ENCODE peak calls at places on chromosome 21, in five cellular contexts. One of them, this sample, is unnamed.
A peak's percentile ranks its signal among the peaks of the same experiment; 100 is the strongest.

GRCh38 chr21:34946385-34947121 is 102.5 kb downstream of the RUNX1 start:
- DNase-seq in cardiac muscle cell: no peak
- DNase-seq in HT1080: no peak
- DNase-seq in BJ: no peak
- DNase-seq in stimulated activated CD8-positive, alpha-beta memory T cell treated with anti-CD3 and anti-CD28 coated beads, Interleukin-15, amount 100 ng/mL, for 24 hours: no peak
- DNase-seq in this sample: no peak

GRCh38 chr21:38048241-38048640 is 132.0 kb upstream of the KCNJ6 start:
- DNase-seq in cardiac muscle cell: no peak
- DNase-seq in HT1080: no peak
- DNase-seq in BJ: no peak
- DNase-seq in stimulated activated CD8-positive, alpha-beta memory T cell treated with anti-CD3 and anti-CD28 coated beads, Interleukin-15, amount 100 ng/mL, for 24 hours: no peak
- DNase-seq in this sample: no peak

GRCh38 chr21:33760641-33761103 is 118.4 kb downstream of the ITSN1 start:
- DNase-seq in cardiac muscle cell: no peak
- DNase-seq in HT1080: peak; percentile 48
- DNase-seq in BJ: peak; percentile 76
- DNase-seq in stimulated activated CD8-positive, alpha-beta memory T cell treated with anti-CD3 and anti-CD28 coated beads, Interleukin-15, amount 100 ng/mL, for 24 hours: no peak
- DNase-seq in this sample: no peak

GRCh38 chr21:34008618-34009017 is 64.8 kb upstream of the MRPS6 start:
- DNase-seq in cardiac muscle cell: no peak
- DNase-seq in HT1080: peak; percentile 31
- DNase-seq in BJ: no peak
- DNase-seq in stimulated activated CD8-positive, alpha-beta memory T cell treated with anti-CD3 and anti-CD28 coated beads, Interleukin-15, amount 100 ng/mL, for 24 hours: no peak
- DNase-seq in this sample: no peak

GRCh38 chr21:37564924-37565529 is 198.5 kb downstream of the DYRK1A start:
- DNase-seq in cardiac muscle cell: no peak
- DNase-seq in HT1080: peak; percentile 59
- DNase-seq in BJ: no peak
- DNase-seq in stimulated activated CD8-positive, alpha-beta memory T cell treated with anti-CD3 and anti-CD28 coated beads, Interleukin-15, amount 100 ng/mL, for 24 hours: no peak
- DNase-seq in this sample: no peak

GRCh38 chr21:42595281-42596187 is 57.9 kb upstream of the PDE9A start:
- DNase-seq in cardiac muscle cell: no peak
- DNase-seq in HT1080: no peak
- DNase-seq in BJ: no peak
- DNase-seq in stimulated activated CD8-positive, alpha-beta memory T cell treated with anti-CD3 and anti-CD28 coated beads, Interleukin-15, amount 100 ng/mL, for 24 hours: no peak
- DNase-seq in this sample: no peak

GRCh38 chr21:27802816-27803475 is 836.1 kb upstream of the ADAMTS5 start:
- DNase-seq in cardiac muscle cell: peak; percentile 52
- DNase-seq in HT1080: peak; percentile 58
- DNase-seq in BJ: no peak
- DNase-seq in stimulated activated CD8-positive, alpha-beta memory T cell treated with anti-CD3 and anti-CD28 coated beads, Interleukin-15, amount 100 ng/mL, for 24 hours: no peak
- DNase-seq in this sample: no peak

GRCh38 chr21:42009018-42009830 is 936 bp downstream of the ZBTB21 start:
- DNase-seq in cardiac muscle cell: peak; percentile 62
- DNase-seq in HT1080: peak; percentile 29
- DNase-seq in BJ: no peak
- DNase-seq in stimulated activated CD8-positive, alpha-beta memory T cell treated with anti-CD3 and anti-CD28 coated beads, Interleukin-15, amount 100 ng/mL, for 24 hours: peak; percentile 25
- DNase-seq in this sample: peak; percentile 52

GRCh38 chr21:42171091-42172053 is 47.6 kb upstream of the ABCG1 start:
- DNase-seq in cardiac muscle cell: no peak
- DNase-seq in HT1080: no peak
- DNase-seq in BJ: no peak
- DNase-seq in stimulated activated CD8-positive, alpha-beta memory T cell treated with anti-CD3 and anti-CD28 coated beads, Interleukin-15, amount 100 ng/mL, for 24 hours: no peak
- DNase-seq in this sample: no peak

GRCh38 chr21:44951186-44951915 is 11.5 kb downstream of the SLX9 start:
- DNase-seq in cardiac muscle cell: no peak
- DNase-seq in HT1080: no peak
- DNase-seq in BJ: no peak
- DNase-seq in stimulated activated CD8-positive, alpha-beta memory T cell treated with anti-CD3 and anti-CD28 coated beads, Interleukin-15, amount 100 ng/mL, for 24 hours: no peak
- DNase-seq in this sample: no peak

GRCh38 chr21:37071561-37072238 is 1.2 kb downstream of the PIGP start:
- DNase-seq in cardiac muscle cell: peak; percentile 1
- DNase-seq in HT1080: peak; percentile 23
- DNase-seq in BJ: peak; percentile 27
- DNase-seq in stimulated activated CD8-positive, alpha-beta memory T cell treated with anti-CD3 and anti-CD28 coated beads, Interleukin-15, amount 100 ng/mL, for 24 hours: no peak
- DNase-seq in this sample: no peak

GRCh38 chr21:26041441-26042180 is 129.0 kb downstream of the APP start:
- DNase-seq in cardiac muscle cell: no peak
- DNase-seq in HT1080: peak; percentile 76
- DNase-seq in BJ: no peak
- DNase-seq in stimulated activated CD8-positive, alpha-beta memory T cell treated with anti-CD3 and anti-CD28 coated beads, Interleukin-15, amount 100 ng/mL, for 24 hours: no peak
- DNase-seq in this sample: no peak

GRCh38 chr21:42043961-42044360 is 27.2 kb upstream of the UMODL1 start:
- DNase-seq in cardiac muscle cell: no peak
- DNase-seq in HT1080: no peak
- DNase-seq in BJ: no peak
- DNase-seq in stimulated activated CD8-positive, alpha-beta memory T cell treated with anti-CD3 and anti-CD28 coated beads, Interleukin-15, amount 100 ng/mL, for 24 hours: no peak
- DNase-seq in this sample: no peak

GRCh38 chr21:37656899-37657298 is 259.4 kb downstream of the KCNJ6 start:
- DNase-seq in cardiac muscle cell: no peak
- DNase-seq in HT1080: no peak
- DNase-seq in BJ: no peak
- DNase-seq in stimulated activated CD8-positive, alpha-beta memory T cell treated with anti-CD3 and anti-CD28 coated beads, Interleukin-15, amount 100 ng/mL, for 24 hours: no peak
- DNase-seq in this sample: no peak

GRCh38 chr21:36846624-36847023 is 119.8 kb downstream of the HLCS start:
- DNase-seq in cardiac muscle cell: no peak
- DNase-seq in HT1080: no peak
- DNase-seq in BJ: no peak
- DNase-seq in stimulated activated CD8-positive, alpha-beta memory T cell treated with anti-CD3 and anti-CD28 coated beads, Interleukin-15, amount 100 ng/mL, for 24 hours: no peak
- DNase-seq in this sample: no peak

GRCh38 chr21:45351526-45352275 is 53.3 kb upstream of the COL18A1 start:
- DNase-seq in cardiac muscle cell: no peak
- DNase-seq in HT1080: no peak
- DNase-seq in BJ: no peak
- DNase-seq in stimulated activated CD8-positive, alpha-beta memory T cell treated with anti-CD3 and anti-CD28 coated beads, Interleukin-15, amount 100 ng/mL, for 24 hours: no peak
- DNase-seq in this sample: no peak

GRCh38 chr21:44062380-44062779 is 44.8 kb upstream of the PWP2 start:
- DNase-seq in cardiac muscle cell: no peak
- DNase-seq in HT1080: no peak
- DNase-seq in BJ: no peak
- DNase-seq in stimulated activated CD8-positive, alpha-beta memory T cell treated with anti-CD3 and anti-CD28 coated beads, Interleukin-15, amount 100 ng/mL, for 24 hours: no peak
- DNase-seq in this sample: no peak

GRCh38 chr21:46636550-46637289 is 1.2 kb downstream of the PRMT2 start:
- DNase-seq in cardiac muscle cell: no peak
- DNase-seq in HT1080: no peak
- DNase-seq in BJ: no peak
- DNase-seq in stimulated activated CD8-positive, alpha-beta memory T cell treated with anti-CD3 and anti-CD28 coated beads, Interleukin-15, amount 100 ng/mL, for 24 hours: no peak
- DNase-seq in this sample: no peak

GRCh38 chr21:39961251-39961650 is 94.0 kb downstream of the PCP4 start:
- DNase-seq in cardiac muscle cell: no peak
- DNase-seq in HT1080: peak; percentile 7
- DNase-seq in BJ: no peak
- DNase-seq in stimulated activated CD8-positive, alpha-beta memory T cell treated with anti-CD3 and anti-CD28 coated beads, Interleukin-15, amount 100 ng/mL, for 24 hours: no peak
- DNase-seq in this sample: no peak

GRCh38 chr21:33659550-33659949 is 17.2 kb downstream of the ITSN1 start:
- DNase-seq in cardiac muscle cell: no peak
- DNase-seq in HT1080: no peak
- DNase-seq in BJ: no peak
- DNase-seq in stimulated activated CD8-positive, alpha-beta memory T cell treated with anti-CD3 and anti-CD28 coated beads, Interleukin-15, amount 100 ng/mL, for 24 hours: no peak
- DNase-seq in this sample: no peak

GRCh38 chr21:33824156-33824941 is 91.3 kb downstream of the ATP5PO start:
- DNase-seq in cardiac muscle cell: no peak
- DNase-seq in HT1080: no peak
- DNase-seq in BJ: no peak
- DNase-seq in stimulated activated CD8-positive, alpha-beta memory T cell treated with anti-CD3 and anti-CD28 coated beads, Interleukin-15, amount 100 ng/mL, for 24 hours: no peak
- DNase-seq in this sample: no peak

GRCh38 chr21:43721225-43721605 is 2.3 kb downstream of the PDXK start:
- DNase-seq in cardiac muscle cell: no peak
- DNase-seq in HT1080: no peak
- DNase-seq in BJ: no peak
- DNase-seq in stimulated activated CD8-positive, alpha-beta memory T cell treated with anti-CD3 and anti-CD28 coated beads, Interleukin-15, amount 100 ng/mL, for 24 hours: no peak
- DNase-seq in this sample: no peak

GRCh38 chr21:23853796-23854379 is 1753.4 kb downstream of the MRPL39 start:
- DNase-seq in cardiac muscle cell: peak; percentile 36
- DNase-seq in HT1080: peak; percentile 39
- DNase-seq in BJ: no peak
- DNase-seq in stimulated activated CD8-positive, alpha-beta memory T cell treated with anti-CD3 and anti-CD28 coated beads, Interleukin-15, amount 100 ng/mL, for 24 hours: no peak
- DNase-seq in this sample: no peak

GRCh38 chr21:46003575-46004007 is 22.0 kb downstream of the COL6A1 start:
- DNase-seq in cardiac muscle cell: no peak
- DNase-seq in HT1080: no peak
- DNase-seq in BJ: no peak
- DNase-seq in stimulated activated CD8-positive, alpha-beta memory T cell treated with anti-CD3 and anti-CD28 coated beads, Interleukin-15, amount 100 ng/mL, for 24 hours: no peak
- DNase-seq in this sample: no peak

GRCh38 chr21:29849735-29850176 is 90.0 kb downstream of the GRIK1 start:
- DNase-seq in cardiac muscle cell: peak; percentile 74
- DNase-seq in HT1080: peak; percentile 51
- DNase-seq in BJ: no peak
- DNase-seq in stimulated activated CD8-positive, alpha-beta memory T cell treated with anti-CD3 and anti-CD28 coated beads, Interleukin-15, amount 100 ng/mL, for 24 hours: no peak
- DNase-seq in this sample: no peak

GRCh38 chr21:41071410-41071809 is 96.5 kb upstream of the BACE2 start:
- DNase-seq in cardiac muscle cell: peak; percentile 49
- DNase-seq in HT1080: no peak
- DNase-seq in BJ: no peak
- DNase-seq in stimulated activated CD8-positive, alpha-beta memory T cell treated with anti-CD3 and anti-CD28 coated beads, Interleukin-15, amount 100 ng/mL, for 24 hours: no peak
- DNase-seq in this sample: no peak

GRCh38 chr21:37118187-37118826 is 45.3 kb downstream of the TTC3 start:
- DNase-seq in cardiac muscle cell: no peak
- DNase-seq in HT1080: no peak
- DNase-seq in BJ: no peak
- DNase-seq in stimulated activated CD8-positive, alpha-beta memory T cell treated with anti-CD3 and anti-CD28 coated beads, Interleukin-15, amount 100 ng/mL, for 24 hours: no peak
- DNase-seq in this sample: no peak

GRCh38 chr21:44510508-44511218 is 29.3 kb downstream of the KRTAP10-1 start:
- DNase-seq in cardiac muscle cell: peak; percentile 79
- DNase-seq in HT1080: peak; percentile 15
- DNase-seq in BJ: no peak
- DNase-seq in stimulated activated CD8-positive, alpha-beta memory T cell treated with anti-CD3 and anti-CD28 coated beads, Interleukin-15, amount 100 ng/mL, for 24 hours: peak; percentile 73
- DNase-seq in this sample: peak; percentile 70

GRCh38 chr21:45556645-45557601 is 14.7 kb upstream of the SLC19A1 start:
- DNase-seq in cardiac muscle cell: no peak
- DNase-seq in HT1080: no peak
- DNase-seq in BJ: no peak
- DNase-seq in stimulated activated CD8-positive, alpha-beta memory T cell treated with anti-CD3 and anti-CD28 coated beads, Interleukin-15, amount 100 ng/mL, for 24 hours: no peak
- DNase-seq in this sample: no peak

GRCh38 chr21:43740497-43741156 is 21.7 kb downstream of the PDXK start:
- DNase-seq in cardiac muscle cell: peak; percentile 87
- DNase-seq in HT1080: no peak
- DNase-seq in BJ: no peak
- DNase-seq in stimulated activated CD8-positive, alpha-beta memory T cell treated with anti-CD3 and anti-CD28 coated beads, Interleukin-15, amount 100 ng/mL, for 24 hours: no peak
- DNase-seq in this sample: peak; percentile 49

GRCh38 chr21:42833439-42833815 is 45.9 kb downstream of the WDR4 start:
- DNase-seq in cardiac muscle cell: peak; percentile 32
- DNase-seq in HT1080: no peak
- DNase-seq in BJ: no peak
- DNase-seq in stimulated activated CD8-positive, alpha-beta memory T cell treated with anti-CD3 and anti-CD28 coated beads, Interleukin-15, amount 100 ng/mL, for 24 hours: no peak
- DNase-seq in this sample: no peak

GRCh38 chr21:42669069-42669468 is 15.6 kb downstream of the PDE9A start:
- DNase-seq in cardiac muscle cell: no peak
- DNase-seq in HT1080: no peak
- DNase-seq in BJ: no peak
- DNase-seq in stimulated activated CD8-positive, alpha-beta memory T cell treated with anti-CD3 and anti-CD28 coated beads, Interleukin-15, amount 100 ng/mL, for 24 hours: no peak
- DNase-seq in this sample: no peak

GRCh38 chr21:44354775-44355771 is 1.7 kb downstream of the TRPM2 start:
- DNase-seq in cardiac muscle cell: no peak
- DNase-seq in HT1080: no peak
- DNase-seq in BJ: no peak
- DNase-seq in stimulated activated CD8-positive, alpha-beta memory T cell treated with anti-CD3 and anti-CD28 coated beads, Interleukin-15, amount 100 ng/mL, for 24 hours: no peak
- DNase-seq in this sample: no peak

GRCh38 chr21:34261841-34262832 is 101.7 kb upstream of the KCNE2 start:
- DNase-seq in cardiac muscle cell: no peak
- DNase-seq in HT1080: no peak
- DNase-seq in BJ: no peak
- DNase-seq in stimulated activated CD8-positive, alpha-beta memory T cell treated with anti-CD3 and anti-CD28 coated beads, Interleukin-15, amount 100 ng/mL, for 24 hours: no peak
- DNase-seq in this sample: peak; percentile 44

GRCh38 chr21:26769613-26770188 is 75.5 kb downstream of the ADAMTS1 start:
- DNase-seq in cardiac muscle cell: peak; percentile 50
- DNase-seq in HT1080: no peak
- DNase-seq in BJ: no peak
- DNase-seq in stimulated activated CD8-positive, alpha-beta memory T cell treated with anti-CD3 and anti-CD28 coated beads, Interleukin-15, amount 100 ng/mL, for 24 hours: no peak
- DNase-seq in this sample: no peak